ENCODE peak calls at places on chromosomes 1 and 21, in nine cellular contexts. One of them, this sample, is unnamed. For H3K36me3 and H3K4me1, the result is how much of the 10 kb centered on the place peaks cover.

GRCh38 chr1:246158131-246158530 is 348.9 kb downstream of the SMYD3 start:
- DNase-seq in H1: no peak
- DNase-seq in HCT116: no peak
- DNase-seq in transverse colon: no peak
- DNase-seq in left lung: no peak
- DNase-seq in effector memory CD4-positive, alpha-beta T cell: no peak
- DNase-seq in SK-N-SH: no peak
- DNase-seq in heart right ventricle: no peak
- DNase-seq in lung: no peak
- DNase-seq in this sample: no peak

GRCh38 chr1:10378071-10378841 is 20.6 kb upstream of the PGD start:
- DNase-seq in H1: no peak
- DNase-seq in HCT116: no peak
- DNase-seq in transverse colon: no peak
- DNase-seq in left lung: peak
- DNase-seq in effector memory CD4-positive, alpha-beta T cell: no peak
- DNase-seq in SK-N-SH: no peak
- DNase-seq in heart right ventricle: no peak
- DNase-seq in lung: peak
- DNase-seq in this sample: no peak

GRCh38 chr1:161473363-161473762 is 31.9 kb upstream of the FCGR2A start:
- DNase-seq in H1: peak
- DNase-seq in HCT116: no peak
- DNase-seq in transverse colon: no peak
- DNase-seq in left lung: no peak
- DNase-seq in effector memory CD4-positive, alpha-beta T cell: no peak
- DNase-seq in SK-N-SH: no peak
- DNase-seq in heart right ventricle: no peak
- DNase-seq in lung: no peak
- DNase-seq in this sample: peak

GRCh38 chr1:21914880-21915640 is 22.1 kb downstream of the HSPG2 start:
- DNase-seq in H1: no peak
- DNase-seq in HCT116: no peak
- DNase-seq in transverse colon: peak
- DNase-seq in left lung: no peak
- DNase-seq in effector memory CD4-positive, alpha-beta T cell: no peak
- DNase-seq in SK-N-SH: peak
- DNase-seq in heart right ventricle: no peak
- DNase-seq in lung: no peak
- DNase-seq in this sample: no peak

GRCh38 chr1:1573843-1574720 is 581 bp downstream of the SSU72 start:
- DNase-seq in H1: no peak
- DNase-seq in HCT116: no peak
- DNase-seq in transverse colon: peak
- DNase-seq in left lung: peak
- DNase-seq in effector memory CD4-positive, alpha-beta T cell: peak
- DNase-seq in SK-N-SH: peak
- DNase-seq in heart right ventricle: peak
- DNase-seq in lung: peak
- DNase-seq in this sample: no peak

GRCh38 chr1:223763881-223764280 is 51.5 kb downstream of the CAPN2 start:
- DNase-seq in H1: no peak
- DNase-seq in HCT116: no peak
- DNase-seq in transverse colon: no peak
- DNase-seq in left lung: no peak
- DNase-seq in effector memory CD4-positive, alpha-beta T cell: no peak
- DNase-seq in SK-N-SH: no peak
- DNase-seq in heart right ventricle: no peak
- DNase-seq in lung: no peak
- DNase-seq in this sample: no peak

GRCh38 chr1:27724961-27725373 is 794 bp upstream of the FAM76A start:
- DNase-seq in H1: peak
- DNase-seq in HCT116: no peak
- DNase-seq in transverse colon: peak
- DNase-seq in left lung: peak
- DNase-seq in effector memory CD4-positive, alpha-beta T cell: no peak
- DNase-seq in SK-N-SH: peak
- DNase-seq in heart right ventricle: peak
- DNase-seq in lung: peak
- DNase-seq in this sample: no peak

GRCh38 chr1:206892351-206892984 is 4.8 kb upstream of the IL24 start:
- DNase-seq in H1: no peak
- DNase-seq in HCT116: no peak
- DNase-seq in transverse colon: no peak
- DNase-seq in left lung: no peak
- DNase-seq in effector memory CD4-positive, alpha-beta T cell: no peak
- DNase-seq in SK-N-SH: no peak
- DNase-seq in heart right ventricle: no peak
- DNase-seq in lung: no peak
- DNase-seq in this sample: no peak

GRCh38 chr1:56436912-56437403 is 142.4 kb downstream of the PLPP3 start:
- DNase-seq in H1: peak
- DNase-seq in HCT116: no peak
- DNase-seq in transverse colon: no peak
- DNase-seq in left lung: no peak
- DNase-seq in effector memory CD4-positive, alpha-beta T cell: no peak
- DNase-seq in SK-N-SH: no peak
- DNase-seq in heart right ventricle: no peak
- DNase-seq in lung: no peak
- DNase-seq in this sample: peak

GRCh38 chr1:232459087-232459486 is 170.8 kb downstream of the SIPA1L2 start:
- DNase-seq in H1: no peak
- DNase-seq in HCT116: no peak
- DNase-seq in transverse colon: no peak
- DNase-seq in left lung: no peak
- DNase-seq in effector memory CD4-positive, alpha-beta T cell: no peak
- DNase-seq in SK-N-SH: no peak
- DNase-seq in heart right ventricle: no peak
- DNase-seq in lung: no peak
- DNase-seq in this sample: no peak

GRCh38 chr1:46342084-46342656 is 1.6 kb downstream of the NSUN4 start:
- DNase-seq in H1: no peak
- DNase-seq in HCT116: no peak
- DNase-seq in transverse colon: no peak
- DNase-seq in left lung: no peak
- DNase-seq in effector memory CD4-positive, alpha-beta T cell: no peak
- DNase-seq in SK-N-SH: peak
- DNase-seq in heart right ventricle: no peak
- DNase-seq in lung: no peak
- DNase-seq in this sample: no peak

GRCh38 chr1:224205438-224205840 is 22.4 kb downstream of the DEGS1 start:
- DNase-seq in H1: no peak
- DNase-seq in HCT116: no peak
- DNase-seq in transverse colon: no peak
- DNase-seq in left lung: no peak
- DNase-seq in effector memory CD4-positive, alpha-beta T cell: no peak
- DNase-seq in SK-N-SH: peak
- DNase-seq in heart right ventricle: no peak
- DNase-seq in lung: no peak
- DNase-seq in this sample: no peak

GRCh38 chr1:18716112-18716784 is 85.6 kb downstream of the PAX7 start:
- DNase-seq in H1: no peak
- DNase-seq in HCT116: no peak
- DNase-seq in transverse colon: no peak
- DNase-seq in left lung: no peak
- DNase-seq in effector memory CD4-positive, alpha-beta T cell: no peak
- DNase-seq in SK-N-SH: no peak
- DNase-seq in heart right ventricle: no peak
- DNase-seq in lung: no peak
- DNase-seq in this sample: no peak

GRCh38 chr1:145987926-145988325 is 8.5 kb downstream of the TXNIP start:
- DNase-seq in H1: no peak
- DNase-seq in HCT116: no peak
- DNase-seq in transverse colon: no peak
- DNase-seq in left lung: no peak
- DNase-seq in effector memory CD4-positive, alpha-beta T cell: no peak
- DNase-seq in SK-N-SH: no peak
- DNase-seq in heart right ventricle: no peak
- DNase-seq in lung: no peak
- DNase-seq in this sample: no peak

GRCh38 chr1:27961646-27962221 is 2.0 kb downstream of the XKR8 start:
- DNase-seq in H1: no peak
- DNase-seq in HCT116: no peak
- DNase-seq in transverse colon: no peak
- DNase-seq in left lung: no peak
- DNase-seq in effector memory CD4-positive, alpha-beta T cell: no peak
- DNase-seq in SK-N-SH: no peak
- DNase-seq in heart right ventricle: no peak
- DNase-seq in lung: no peak
- DNase-seq in this sample: no peak

GRCh38 chr1:39139723-39140360 is 64.7 kb upstream of the MACF1 start:
- DNase-seq in H1: no peak
- DNase-seq in HCT116: no peak
- DNase-seq in transverse colon: no peak
- DNase-seq in left lung: no peak
- DNase-seq in effector memory CD4-positive, alpha-beta T cell: no peak
- DNase-seq in SK-N-SH: no peak
- DNase-seq in heart right ventricle: no peak
- DNase-seq in lung: no peak
- DNase-seq in this sample: no peak

GRCh38 chr1:115717541-115717940 is 51.0 kb downstream of the CASQ2 start:
- DNase-seq in H1: peak
- DNase-seq in HCT116: peak
- DNase-seq in transverse colon: peak
- DNase-seq in left lung: no peak
- DNase-seq in effector memory CD4-positive, alpha-beta T cell: no peak
- DNase-seq in SK-N-SH: peak
- DNase-seq in heart right ventricle: peak
- DNase-seq in lung: peak
- DNase-seq in this sample: peak

GRCh38 chr1:4395158-4395557 is 259.3 kb upstream of the AJAP1 start:
- DNase-seq in H1: no peak
- DNase-seq in HCT116: no peak
- DNase-seq in transverse colon: no peak
- DNase-seq in left lung: no peak
- DNase-seq in effector memory CD4-positive, alpha-beta T cell: no peak
- DNase-seq in SK-N-SH: no peak
- DNase-seq in heart right ventricle: no peak
- DNase-seq in lung: no peak
- DNase-seq in this sample: no peak

GRCh38 chr21:31363720-31364119 is 19.7 kb upstream of the TIAM1 start:
- DNase-seq in H1: no peak
- DNase-seq in HCT116: no peak
- DNase-seq in transverse colon: no peak
- DNase-seq in left lung: no peak
- DNase-seq in effector memory CD4-positive, alpha-beta T cell: no peak
- DNase-seq in SK-N-SH: no peak
- DNase-seq in heart right ventricle: no peak
- DNase-seq in lung: no peak
- DNase-seq in this sample: no peak

GRCh38 chr21:27315373-27315772 is 348.5 kb upstream of the ADAMTS5 start:
- DNase-seq in H1: no peak
- DNase-seq in HCT116: no peak
- DNase-seq in transverse colon: no peak
- DNase-seq in left lung: no peak
- DNase-seq in effector memory CD4-positive, alpha-beta T cell: no peak
- DNase-seq in SK-N-SH: no peak
- DNase-seq in heart right ventricle: no peak
- DNase-seq in lung: no peak
- DNase-seq in this sample: no peak

DNA sequence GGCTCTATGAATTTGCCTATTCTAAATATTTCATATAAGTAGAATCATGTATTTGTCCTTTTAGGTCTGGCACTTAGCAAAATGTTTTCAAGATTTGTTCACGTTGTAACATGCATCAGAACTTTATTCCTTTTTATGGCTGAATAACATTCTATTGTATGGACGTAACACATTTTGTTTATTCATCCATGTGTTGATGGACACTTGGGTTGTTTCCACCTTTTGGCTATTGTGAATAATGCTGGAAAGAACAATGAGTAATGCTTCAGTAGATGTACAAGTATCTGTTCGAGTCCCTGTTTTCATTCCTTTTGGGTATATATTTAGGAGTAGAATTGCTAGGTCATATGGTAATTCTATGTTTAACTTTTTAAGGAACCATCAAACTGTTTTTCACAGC is 24.7 kb downstream of the SLC35A3 start:
- DNase-seq in H1: no peak
- DNase-seq in HCT116: no peak
- DNase-seq in transverse colon: no peak
- DNase-seq in left lung: no peak
- DNase-seq in effector memory CD4-positive, alpha-beta T cell: no peak
- DNase-seq in SK-N-SH: no peak
- DNase-seq in heart right ventricle: no peak
- DNase-seq in lung: no peak
- DNase-seq in this sample: no peak
- H3K36me3 ChIP-seq in H1: under half
- H3K36me3 ChIP-seq in HCT116: under half
- H3K36me3 ChIP-seq in transverse colon: under half
- H3K36me3 ChIP-seq in left lung: under half
- H3K36me3 ChIP-seq in effector memory CD4-positive, alpha-beta T cell: under half
- H3K36me3 ChIP-seq in SK-N-SH: under half
- H3K36me3 ChIP-seq in heart right ventricle: under half
- H3K36me3 ChIP-seq in lung: under half
- H3K36me3 ChIP-seq in this sample: under half

GRCh38 chr1:54296666-54297065 is 96.7 kb downstream of the MRPL37 start:
- DNase-seq in H1: no peak
- DNase-seq in HCT116: no peak
- DNase-seq in transverse colon: no peak
- DNase-seq in left lung: no peak
- DNase-seq in effector memory CD4-positive, alpha-beta T cell: no peak
- DNase-seq in SK-N-SH: no peak
- DNase-seq in heart right ventricle: no peak
- DNase-seq in lung: no peak
- DNase-seq in this sample: no peak
- H3K4me1 ChIP-seq in H1: under half
- H3K4me1 ChIP-seq in HCT116: under half
- H3K4me1 ChIP-seq in transverse colon: under half
- H3K4me1 ChIP-seq in left lung: under half
- H3K4me1 ChIP-seq in effector memory CD4-positive, alpha-beta T cell: under half
- H3K4me1 ChIP-seq in SK-N-SH: half or more
- H3K4me1 ChIP-seq in heart right ventricle: half or more
- H3K4me1 ChIP-seq in lung: under half
- H3K4me1 ChIP-seq in this sample: under half

GRCh38 chr1:244957525-244957924 is 93.2 kb upstream of the HNRNPU start:
- DNase-seq in H1: no peak
- DNase-seq in HCT116: no peak
- DNase-seq in transverse colon: no peak
- DNase-seq in left lung: no peak
- DNase-seq in effector memory CD4-positive, alpha-beta T cell: no peak
- DNase-seq in SK-N-SH: no peak
- DNase-seq in heart right ventricle: no peak
- DNase-seq in lung: no peak
- DNase-seq in this sample: no peak
- H3K27ac ChIP-seq in H1: no peak
- H3K27ac ChIP-seq in HCT116: no peak
- H3K27ac ChIP-seq in transverse colon: no peak
- H3K27ac ChIP-seq in left lung: no peak
- H3K27ac ChIP-seq in effector memory CD4-positive, alpha-beta T cell: no peak
- H3K27ac ChIP-seq in SK-N-SH: no peak
- H3K27ac ChIP-seq in heart right ventricle: no peak
- H3K27ac ChIP-seq in lung: no peak
- H3K27ac ChIP-seq in this sample: no peak

DNA sequence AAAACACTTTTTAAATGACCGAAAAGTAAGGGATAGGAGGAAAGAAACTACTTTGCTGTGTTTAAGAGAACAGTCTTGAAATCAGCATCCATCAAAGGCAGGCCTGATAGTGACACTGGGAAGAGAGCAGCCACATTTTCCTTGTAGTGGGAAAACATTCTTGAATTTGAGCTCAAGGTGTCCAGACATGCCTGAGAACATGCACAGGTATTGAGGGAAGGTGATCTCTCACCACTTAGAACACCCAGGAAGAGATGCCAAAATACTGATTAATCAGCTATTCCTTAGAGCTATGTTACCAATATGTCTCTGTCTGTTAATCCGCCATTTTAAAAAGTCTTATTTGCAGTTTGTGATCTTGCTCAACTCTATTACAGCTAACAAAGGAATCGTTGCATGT is 25.9 kb downstream of the IL12RB2 start:
- DNase-seq in H1: no peak
- DNase-seq in HCT116: no peak
- DNase-seq in transverse colon: no peak
- DNase-seq in left lung: no peak
- DNase-seq in effector memory CD4-positive, alpha-beta T cell: no peak
- DNase-seq in SK-N-SH: no peak
- DNase-seq in heart right ventricle: no peak
- DNase-seq in lung: no peak
- DNase-seq in this sample: no peak
- H3K36me3 ChIP-seq in H1: under half
- H3K36me3 ChIP-seq in HCT116: under half
- H3K36me3 ChIP-seq in transverse colon: under half
- H3K36me3 ChIP-seq in left lung: under half
- H3K36me3 ChIP-seq in effector memory CD4-positive, alpha-beta T cell: under half
- H3K36me3 ChIP-seq in SK-N-SH: under half
- H3K36me3 ChIP-seq in heart right ventricle: under half
- H3K36me3 ChIP-seq in lung: under half
- H3K36me3 ChIP-seq in this sample: under half